ENCODE peak calls at places on chromosomes 5 and 9, in five cellular contexts. A is astrocyte of the cerebellum, P is aorta, L is SK-N-MC, N is upper lobe of right lung. S is an unnamed sample.

GRCh38 chr5:66554211-66554610 is 42.0 kb upstream of the MAST4 start:
- DNase-seq in A (peak), P (no peak), L (no peak), N (no peak), S (peak)

GRCh38 chr9:37950561-37950960 is 46.6 kb upstream of the SLC25A51 start:
- DNase-seq in A (no peak), P (no peak), L (no peak), N (no peak), S (no peak)

GRCh38 chr5:45279109-45279508 is 417.1 kb downstream of the HCN1 start:
- DNase-seq in A (no peak), P (no peak), L (no peak), N (no peak), S (no peak)

GRCh38 chr9:86073839-86074238 is 25.5 kb downstream of the GOLM1 start:
- DNase-seq in A (no peak), P (no peak), L (no peak), N (no peak), S (no peak)

GRCh38 chr5:147835386-147835798 is 3.9 kb upstream of the SPINK1 start:
- DNase-seq in A (no peak), P (no peak), L (no peak), N (no peak), S (no peak)

GRCh38 chr5:97838214-97838613 is 655.2 kb upstream of the RIOK2 start:
- DNase-seq in A (peak), P (no peak), L (peak), N (no peak), S (peak)

GRCh38 chr9:137689745-137690529 is 71.1 kb downstream of the EHMT1 start:
- DNase-seq in A (no peak), P (no peak), L (peak), N (no peak), S (peak)

GRCh38 chr5:171862624-171863023 is 77.0 kb downstream of the SMIM23 start:
- DNase-seq in A (no peak), P (no peak), L (no peak), N (no peak), S (no peak)

GRCh38 chr9:132197315-132197714 is 35.5 kb downstream of the NTNG2 start:
- DNase-seq in A (no peak), P (no peak), L (no peak), N (no peak), S (no peak)

GRCh38 chr9:4114569-4115505 is 185.0 kb downstream of the GLIS3 start:
- DNase-seq in A (peak), P (no peak), L (no peak), N (no peak), S (peak)

GRCh38 chr9:104927912-104928740 is at the start of gene ABCA1:
- DNase-seq in A (peak), P (peak), L (no peak), N (peak), S (peak)

DNA sequence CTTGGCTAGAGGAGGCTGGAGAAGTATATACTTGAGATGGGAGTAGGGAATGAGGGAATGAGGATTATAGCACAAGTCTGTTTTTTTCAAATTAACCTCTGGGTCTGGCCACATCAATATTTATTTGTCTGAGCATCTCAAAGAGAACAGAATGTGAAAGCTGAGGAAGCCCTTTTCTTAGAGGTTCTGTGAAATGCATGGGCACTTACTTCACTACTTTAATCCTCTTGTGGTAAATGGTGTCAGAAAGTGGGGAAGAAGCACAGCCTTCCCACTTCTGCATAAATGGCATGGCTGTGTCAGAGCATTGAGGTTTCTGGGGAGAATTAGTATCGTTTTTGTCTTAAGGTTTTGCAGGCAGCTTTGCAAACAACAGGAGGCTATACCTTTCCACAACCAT is 48.6 kb downstream of the SPATA31D1 start:
- DNase-seq in A (no peak), P (no peak), L (no peak), N (no peak), S (no peak)
- H3K4me3 ChIP-seq in A (no peak), P (no peak), L (no peak), N (no peak), S (no peak)

GRCh38 chr5:177366528-177367322 is 9.0 kb downstream of the RGS14 start:
- DNase-seq in A (peak), P (peak), L (no peak), N (peak), S (peak)
- H3K4me3 ChIP-seq in A (peak), P (no peak), L (peak), N (peak), S (peak)

DNA sequence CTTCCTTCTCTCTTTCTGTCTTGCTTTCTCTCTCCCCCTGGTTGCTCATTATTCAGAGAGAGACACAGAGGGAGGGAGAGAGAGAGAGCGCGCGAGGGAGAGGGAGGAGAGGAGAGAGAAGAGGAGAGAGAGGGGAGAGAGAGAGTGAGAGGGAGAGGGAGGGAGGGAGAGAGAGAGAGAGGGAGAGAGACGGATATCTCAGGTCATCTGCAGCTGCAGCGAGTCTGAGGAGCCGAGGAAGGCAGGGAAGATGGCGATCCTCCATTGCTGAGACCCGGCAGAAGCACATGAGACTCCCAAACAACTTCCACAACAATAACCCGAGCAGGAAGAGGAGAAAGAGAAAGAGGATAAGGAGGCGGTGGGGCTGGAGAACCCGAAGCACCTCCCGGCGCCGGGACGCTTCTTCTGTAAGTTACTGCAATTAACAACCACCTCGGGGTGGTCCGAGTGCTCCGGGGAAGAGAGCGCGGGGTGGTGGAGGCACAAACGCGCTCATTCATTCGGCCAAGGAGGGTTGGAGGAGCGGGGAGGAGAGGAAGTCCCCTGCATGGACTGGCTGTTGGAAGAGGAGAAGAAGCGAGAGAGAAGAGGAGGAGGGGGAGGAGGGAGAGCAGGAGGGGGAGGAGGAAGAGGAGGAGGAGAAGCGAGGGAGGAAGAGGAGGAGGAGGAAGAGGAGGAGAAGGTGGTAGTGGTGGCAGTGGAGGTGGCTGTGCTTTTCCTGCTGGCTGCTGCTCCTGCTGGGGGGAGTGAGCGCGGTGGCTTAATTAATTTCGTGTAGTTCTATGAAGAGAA is at the start of gene ZNF462:
- DNase-seq in A (no peak), P (peak), L (no peak), N (no peak), S (peak)
- H3K4me3 ChIP-seq in A (peak), P (peak), L (no peak), N (peak), S (peak)

GRCh38 chr5:154132718-154133307 is 57.7 kb upstream of the GALNT10 start:
- DNase-seq in A (no peak), P (no peak), L (no peak), N (no peak), S (no peak)

GRCh38 chr5:154133591-154133990 is 56.9 kb upstream of the GALNT10 start:
- DNase-seq in A (no peak), P (no peak), L (no peak), N (no peak), S (no peak)

GRCh38 chr5:154129868-154130267 is 60.7 kb upstream of the GALNT10 start:
- DNase-seq in A (no peak), P (no peak), L (no peak), N (no peak), S (no peak)

GRCh38 chr5:154134499-154134898 is 56.0 kb upstream of the GALNT10 start:
- DNase-seq in A (no peak), P (no peak), L (no peak), N (no peak), S (no peak)

DNA sequence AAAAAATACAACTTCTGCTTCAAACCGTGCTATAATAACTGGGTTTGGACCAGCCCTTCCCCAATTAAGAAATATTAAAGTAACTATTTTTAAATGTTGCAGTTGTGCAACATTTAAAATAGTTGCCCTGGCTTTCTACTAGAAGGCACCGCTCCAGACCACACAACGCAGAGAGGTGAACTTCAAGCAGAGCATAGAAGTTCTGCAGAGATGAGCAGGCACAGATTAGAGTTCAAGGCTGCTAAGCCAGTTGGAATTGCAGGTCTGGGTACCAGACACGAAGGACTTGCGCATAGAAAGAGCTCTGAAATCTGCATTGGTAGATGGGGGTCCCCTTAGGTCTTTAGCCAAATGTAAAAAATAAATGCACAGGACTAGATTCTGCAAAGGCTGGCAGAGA is 58.7 kb upstream of the GALNT10 start:
- DNase-seq in A (no peak), P (no peak), L (no peak), N (no peak), S (no peak)
- H3K4me3 ChIP-seq in A (no peak), P (no peak), L (no peak), N (no peak), S (no peak)

GRCh38 chr5:181161534-181162175 is 14.3 kb downstream of the OR2V2 start:
- DNase-seq in A (no peak), P (no peak), L (no peak), N (no peak), S (no peak)
- H3K4me3 ChIP-seq in A (no peak), P (no peak), L (peak), N (no peak), S (peak)

GRCh38 chr5:139663752-139664151 is 15.6 kb downstream of the CXXC5 start:
- DNase-seq in A (no peak), P (no peak), L (no peak), N (peak), S (no peak)
- H3K4me3 ChIP-seq in A (no peak), P (no peak), L (no peak), N (no peak), S (no peak)

DNA sequence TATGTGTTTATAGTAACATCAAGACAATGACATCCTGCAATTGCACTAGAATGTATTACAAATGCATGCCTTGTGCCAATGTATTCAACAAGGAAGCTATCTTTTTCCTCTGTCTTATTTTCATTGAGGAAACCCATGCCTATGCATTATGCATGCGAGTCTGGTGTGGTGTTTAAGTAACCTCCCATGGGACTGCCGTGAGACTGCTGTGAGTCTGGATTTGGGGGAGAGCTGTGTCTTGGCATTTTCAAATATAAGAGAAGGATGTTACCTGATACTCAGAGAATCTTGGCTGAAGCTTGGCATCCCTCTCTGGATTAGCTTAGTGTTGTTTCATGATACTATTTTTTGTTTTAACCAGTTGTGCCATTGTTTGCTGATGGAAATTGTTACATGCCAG is 98.3 kb downstream of the F2RL2 start:
- DNase-seq in A (peak), P (no peak), L (peak), N (no peak), S (peak)
- H3K4me3 ChIP-seq in A (no peak), P (no peak), L (peak), N (no peak), S (no peak)

DNA sequence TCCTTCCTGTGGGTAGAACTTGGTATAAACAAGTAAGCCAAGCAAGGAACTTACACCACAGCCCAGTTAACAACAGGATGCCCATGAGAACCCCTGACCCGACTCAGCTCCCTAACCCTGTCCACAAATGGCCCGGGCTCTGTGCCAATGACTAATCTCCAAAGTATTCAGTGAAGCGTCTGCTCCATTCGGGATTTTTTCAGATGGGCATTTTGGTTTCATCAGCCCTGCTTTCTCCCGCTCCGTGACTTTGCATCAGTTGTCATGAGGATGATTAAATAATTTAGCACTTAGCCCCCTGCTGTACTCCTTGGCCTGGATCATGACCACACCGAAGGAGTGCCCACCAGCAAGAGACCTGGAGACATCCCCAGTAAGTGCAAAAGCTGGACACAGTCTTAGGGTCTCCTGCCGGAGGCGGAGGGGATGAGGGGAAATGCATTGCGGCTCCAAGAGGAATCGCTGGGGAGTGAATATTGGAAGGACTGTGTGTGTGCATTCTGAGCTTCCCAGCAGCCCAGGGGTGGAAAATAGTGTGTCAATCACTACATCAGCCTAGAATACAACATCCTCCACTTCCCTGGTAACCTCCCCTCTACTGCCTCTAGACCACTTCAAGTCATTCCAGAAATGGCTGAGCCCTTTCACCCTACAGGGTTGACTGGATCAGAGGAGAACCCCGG is 41.4 kb upstream of the DNAH5 start:
- DNase-seq in A (peak), P (no peak), L (no peak), N (no peak), S (peak)
- H3K4me3 ChIP-seq in A (no peak), P (no peak), L (no peak), N (no peak), S (no peak)

S was measured in fibroblast of the aortic adventitia.